ENCODE peak calls at places on chromosomes 5 and 9, in nine cellular contexts. Y, V, G, L, U, O, P, B and Z are unnamed samples.

GRCh38 chr9:92963831-92964606 is 16.7 kb downstream of the FGD3 start:
- DNase-seq in L (no peak), B (peak), U (no peak), P (no peak), Y (peak), G (no peak), V (no peak), O (peak), Z (peak)

GRCh38 chr5:139445325-139446170 is 6.2 kb upstream of the DNAJC18 start:
- DNase-seq in Y (no peak), O (no peak), B (no peak), G (no peak), P (no peak), U (no peak), V (no peak), L (no peak), Z (no peak)

GRCh38 chr5:141084487-141084989 is 9.9 kb upstream of the PCDHB2 start:
- DNase-seq in L (no peak), U (peak), O (no peak), Y (no peak), V (peak), G (peak), B (no peak), P (peak), Z (no peak)

GRCh38 chr5:28374492-28374934 is 1336.1 kb upstream of the CDH9 start:
- DNase-seq in B (no peak), G (peak), Y (no peak), L (no peak), V (no peak), U (no peak), O (no peak), P (no peak), Z (no peak)

GRCh38 chr9:81847181-81847915 is 80.9 kb upstream of the SPATA31D4 start:
- DNase-seq in P (peak), U (no peak), L (no peak), Y (no peak), G (no peak), B (no peak), O (no peak), V (no peak), Z (no peak)

GRCh38 chr9:128051932-128052734 is 15.0 kb downstream of the NAIF1 start:
- DNase-seq in B (no peak), G (no peak), U (peak), P (no peak), V (no peak), Y (no peak), O (no peak), L (no peak), Z (no peak)

GRCh38 chr9:106675780-106676179 is 187.2 kb upstream of the ZNF462 start:
- DNase-seq in P (no peak), Y (no peak), L (no peak), U (no peak), O (no peak), B (no peak), G (peak), V (peak), Z (no peak)

GRCh38 chr9:136943291-136944093 is 1.0 kb downstream of the FBXW5 start:
- DNase-seq in O (no peak), P (no peak), B (no peak), L (no peak), U (peak), V (no peak), Y (no peak), G (no peak), Z (no peak)

GRCh38 chr5:133866160-133866902 is 102.1 kb downstream of the C5orf15 start:
- DNase-seq in Y (no peak), G (no peak), B (no peak), O (no peak), L (no peak), U (peak), P (no peak), V (no peak), Z (no peak)

GRCh38 chr5:178077751-178078150 is 35.6 kb upstream of the N4BP3 start:
- DNase-seq in U (no peak), O (no peak), L (no peak), B (no peak), G (no peak), P (no peak), Y (no peak), V (no peak), Z (no peak)